ENCODE peak calls at places on chromosomes 5 and 9, in four cellular contexts. X, M, G and Y are unnamed samples.

GRCh38 chr9:16505159-16505558 is 365.3 kb downstream of the BNC2 start:
- DNase-seq in G (peak), M (peak), X (no peak), Y (peak)

GRCh38 chr5:11153672-11154377 is 392.8 kb upstream of the DAP start:
- DNase-seq in M (no peak), G (no peak), X (no peak), Y (no peak)

GRCh38 chr5:149149942-149150341 is 8.6 kb downstream of the ABLIM3 start:
- DNase-seq in X (no peak), G (no peak), M (peak), Y (no peak)

GRCh38 chr5:38666668-38667498 is 110.4 kb upstream of the LIFR start:
- DNase-seq in G (peak), M (peak), X (peak), Y (peak)

GRCh38 chr5:149452007-149452664 is 73.0 kb upstream of the IL17B start:
- DNase-seq in M (peak), G (peak), X (no peak), Y (peak)

GRCh38 chr9:108928386-108928785 is 5.5 kb downstream of the ELP1 start:
- DNase-seq in M (no peak), G (no peak), X (no peak), Y (no peak)

GRCh38 chr9:114721491-114722362 is 39.7 kb upstream of the TEX48 start:
- DNase-seq in X (no peak), G (peak), M (no peak), Y (peak)

GRCh38 chr5:140182803-140183367 is 7.9 kb downstream of the CYSTM1 start:
- DNase-seq in M (peak), G (peak), X (peak), Y (peak)

GRCh38 chr5:169667896-169668674 is 31.0 kb downstream of the DOCK2 start:
- DNase-seq in X (no peak), G (peak), M (no peak), Y (peak)

GRCh38 chr9:95516736-95517558 is at the start of gene PTCH1:
- DNase-seq in X (peak), G (peak), M (peak), Y (peak)

GRCh38 chr5:5139358-5140050 is 626 bp upstream of the ADAMTS16 start:
- DNase-seq in G (no peak), X (no peak), M (no peak), Y (no peak)

GRCh38 chr9:119289740-119290139 is 79.5 kb downstream of the BRINP1 start:
- DNase-seq in X (peak), M (peak), G (no peak), Y (peak)

GRCh38 chr9:38337706-38338264 is 54.7 kb upstream of the ALDH1B1 start:
- DNase-seq in M (no peak), X (no peak), G (no peak), Y (no peak)

GRCh38 chr9:134360897-134361296 is 34.6 kb downstream of the RXRA start:
- DNase-seq in X (no peak), G (no peak), M (peak), Y (no peak)

GRCh38 chr9:75184471-75184870 is 96.2 kb downstream of the OSTF1 start:
- DNase-seq in X (no peak), G (no peak), M (no peak), Y (no peak)

GRCh38 chr9:108217601-108218190 is 638.1 kb downstream of the ACTL7B start:
- DNase-seq in G (no peak), M (no peak), X (no peak), Y (no peak)

GRCh38 chr9:73176450-73176875 is 24.8 kb downstream of the ANXA1 start:
- DNase-seq in X (peak), M (no peak), G (no peak), Y (no peak)

GRCh38 chr9:80664327-80665210 is 1024.8 kb downstream of the TLE1 start:
- DNase-seq in M (peak), G (no peak), X (no peak), Y (peak)

GRCh38 chr9:2816476-2817141 is 27.3 kb downstream of the PUM3 start:
- DNase-seq in G (peak), X (no peak), M (peak), Y (peak)

GRCh38 chr9:12717907-12718306 is 24.7 kb downstream of the TYRP1 start:
- DNase-seq in M (no peak), G (no peak), X (no peak), Y (no peak)

GRCh38 chr5:135216072-135216812 is 182.2 kb upstream of the PITX1 start:
- DNase-seq in M (no peak), X (no peak), G (no peak), Y (no peak)

GRCh38 chr5:89560724-89561123 is 677.7 kb upstream of the MEF2C start:
- DNase-seq in G (no peak), M (no peak), X (peak), Y (no peak)

GRCh38 chr5:179794575-179794974 is 789 bp downstream of the LTC4S start:
- DNase-seq in M (no peak), X (no peak), G (no peak), Y (no peak)

GRCh38 chr5:35902032-35902681 is 36.3 kb downstream of the CAPSL start:
- DNase-seq in G (peak), M (no peak), X (no peak), Y (peak)

DNA sequence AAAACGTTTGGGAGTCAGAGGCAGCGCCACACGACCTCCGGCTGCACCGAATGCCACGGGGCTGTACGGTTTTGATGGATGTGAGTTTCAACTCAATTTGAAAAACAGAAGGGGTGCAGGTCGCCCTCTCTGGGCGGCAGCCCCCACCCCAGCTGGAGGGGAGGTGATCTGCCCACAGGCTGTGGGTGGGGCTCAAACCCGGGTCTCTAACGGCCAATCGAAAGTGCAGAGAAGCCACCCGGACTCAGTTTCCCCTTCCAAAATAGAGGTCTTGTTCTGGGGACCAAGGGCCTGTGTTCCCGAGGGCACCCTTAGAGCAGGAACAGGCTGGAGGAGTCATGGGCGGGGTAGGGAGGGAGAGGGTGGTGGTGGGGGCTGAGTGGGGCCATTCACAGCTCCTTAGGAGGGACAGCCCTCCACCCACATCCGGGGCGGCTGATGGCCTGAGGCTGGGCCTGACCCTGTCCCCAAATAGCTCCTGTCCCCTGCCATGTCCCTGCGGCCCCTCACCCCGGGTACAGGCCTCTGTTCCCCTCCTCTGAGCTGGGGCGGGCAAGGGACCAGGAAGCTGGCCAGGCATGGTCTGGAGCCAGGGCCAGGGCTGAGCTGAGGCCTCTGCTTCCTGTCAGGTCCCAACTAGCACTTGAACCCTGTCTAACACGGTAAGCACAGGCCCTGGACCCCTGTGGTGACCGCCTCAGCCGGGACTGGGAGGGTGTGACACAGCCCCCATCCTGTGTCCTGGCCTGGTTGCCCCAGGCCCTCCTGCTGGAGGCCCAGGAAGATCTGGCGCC is 22.6 kb upstream of the NOTCH1 start:
- DNase-seq in M (no peak), X (no peak), G (no peak), Y (no peak)
- H3K4me3 ChIP-seq in M (no peak), X (no peak), G (no peak), Y (no peak)

DNA sequence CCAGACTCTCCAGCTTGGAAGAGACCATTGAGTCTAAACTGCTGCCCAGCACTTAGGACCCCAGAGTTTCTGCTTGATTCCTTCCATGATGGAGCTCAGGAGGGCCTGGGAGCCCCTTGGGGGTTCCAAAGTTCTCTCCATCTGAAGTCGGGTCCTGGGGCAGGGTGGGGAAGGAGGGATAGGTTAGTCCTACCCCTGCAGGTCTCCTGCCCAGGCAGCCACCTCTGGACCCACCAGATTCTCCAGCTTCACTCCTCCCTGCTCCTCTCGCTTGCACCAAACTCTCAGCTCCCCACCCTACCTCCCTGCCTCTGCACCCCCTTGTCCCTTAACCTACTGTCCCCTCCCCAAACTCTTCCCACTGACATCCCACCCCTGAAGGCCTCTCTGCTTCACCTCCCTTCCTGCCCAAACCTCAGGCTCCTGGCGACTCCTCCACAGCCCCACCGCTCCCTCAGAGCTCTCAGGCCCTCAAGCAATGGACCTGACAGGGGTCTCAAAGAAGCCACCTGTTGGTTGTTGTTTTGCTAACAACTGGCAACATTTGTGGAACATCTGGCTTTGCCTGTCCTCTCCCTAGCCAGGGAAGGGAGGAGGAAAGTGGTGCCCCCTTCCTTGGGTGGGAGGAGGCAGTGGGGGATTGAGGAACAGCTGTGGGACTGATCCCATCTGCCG is 137.5 kb downstream of the RGS3 start:
- DNase-seq in M (no peak), X (no peak), G (no peak), Y (no peak)
- H3K4me3 ChIP-seq in M (no peak), X (no peak), G (no peak), Y (no peak)

GRCh38 chr5:1131726-1132125 is 19.9 kb upstream of the SLC12A7 start:
- DNase-seq in X (no peak), G (no peak), M (no peak), Y (no peak)

GRCh38 chr5:1129725-1130082 is 17.8 kb upstream of the SLC12A7 start:
- DNase-seq in X (no peak), G (no peak), M (no peak), Y (no peak)

GRCh38 chr5:1128977-1129724 is 17.3 kb upstream of the SLC12A7 start:
- DNase-seq in M (no peak), X (no peak), G (no peak), Y (no peak)

GRCh38 chr5:1131191-1131621 is 19.3 kb upstream of the SLC12A7 start:
- DNase-seq in M (no peak), X (no peak), G (no peak), Y (no peak)

GRCh38 chr5:1130218-1130946 is 18.5 kb upstream of the SLC12A7 start:
- DNase-seq in G (no peak), M (no peak), X (no peak), Y (no peak)
- H3K4me3 ChIP-seq in G (no peak), M (no peak), X (no peak), Y (no peak)

GRCh38 chr5:150624334-150625163 is 15.9 kb upstream of the SYNPO start:
- DNase-seq in M (no peak), G (no peak), X (peak), Y (no peak)
- H3K4me3 ChIP-seq in M (peak), G (peak), X (peak), Y (peak)

GRCh38 chr5:79617539-79617938 is 5.3 kb downstream of the TENT2 start:
- DNase-seq in M (no peak), G (no peak), X (no peak), Y (no peak)
- H3K4me3 ChIP-seq in M (no peak), G (no peak), X (no peak), Y (no peak)